ENCODE peak calls at places on chromosomes 7 and 10, in six cellular contexts. E, W, T, S, U and X are unnamed samples.
A peak's percentile ranks its signal among the peaks of the same experiment; 100 is the strongest.

GRCh38 chr7:151131622-151132293 is 35.7 kb downstream of the GBX1 start:
- DNase-seq in E (no peak), W (no peak), T (no peak), S (no peak), U (no peak), X (no peak)

GRCh38 chr7:32587431-32587948 is 92.2 kb downstream of the AVL9 start:
- DNase-seq in E (peak; percentile 91), W (peak; percentile 89), T (no peak), S (no peak), U (no peak), X (peak; percentile 95)

GRCh38 chr7:115844857-115845256 is 185.7 kb downstream of the TFEC start:
- DNase-seq in E (no peak), W (peak; percentile 52), T (no peak), S (no peak), U (no peak), X (peak; percentile 32)

GRCh38 chr10:31263903-31264302 is 55.1 kb upstream of the ZEB1 start:
- DNase-seq in E (peak; percentile 7), W (peak; percentile 48), T (no peak), S (no peak), U (no peak), X (no peak)

GRCh38 chr10:28089467-28089866 is 90.6 kb upstream of the ODAD2 start:
- DNase-seq in E (peak; percentile 93), W (peak; percentile 94), T (no peak), S (no peak), U (no peak), X (peak; percentile 75)

GRCh38 chr10:73773152-73773879 is 8.5 kb upstream of the CHCHD1 start:
- DNase-seq in E (no peak), W (peak; percentile 13), T (no peak), S (no peak), U (no peak), X (no peak)

GRCh38 chr7:5708271-5708670 is 73.2 kb downstream of the RNF216 start:
- DNase-seq in E (no peak), W (no peak), T (no peak), S (no peak), U (no peak), X (no peak)

GRCh38 chr10:131477457-131478205 is 166.1 kb upstream of the TCERG1L start:
- DNase-seq in E (no peak), W (no peak), T (no peak), S (peak; percentile 59), U (no peak), X (no peak)

GRCh38 chr7:131330299-131330698 is 2.6 kb downstream of the MKLN1 start:
- DNase-seq in E (no peak), W (no peak), T (no peak), S (no peak), U (no peak), X (no peak)

GRCh38 chr7:96548664-96549063 is 161.0 kb downstream of the SEM1 start:
- DNase-seq in E (no peak), W (no peak), T (no peak), S (no peak), U (no peak), X (no peak)

GRCh38 chr7:78765985-78766729 is 687.3 kb downstream of the MAGI2 start:
- DNase-seq in E (no peak), W (peak; percentile 50), T (no peak), S (no peak), U (no peak), X (no peak)

GRCh38 chr7:32088336-32088975 is 18.2 kb upstream of the PDE1C start:
- DNase-seq in E (peak; percentile 39), W (no peak), T (no peak), S (no peak), U (no peak), X (no peak)

GRCh38 chr7:18906901-18907300 is 210.5 kb downstream of the TWIST1 start:
- DNase-seq in E (no peak), W (no peak), T (no peak), S (peak; percentile 50), U (no peak), X (no peak)

GRCh38 chr7:25383402-25383801 is 155.1 kb upstream of the NPVF start:
- DNase-seq in E (no peak), W (no peak), T (no peak), S (no peak), U (no peak), X (no peak)

GRCh38 chr7:79334841-79335240 is 118.6 kb downstream of the MAGI2 start:
- DNase-seq in E (no peak), W (peak; percentile 69), T (no peak), S (no peak), U (no peak), X (no peak)

GRCh38 chr10:24713086-24713485 is 10.6 kb downstream of the ARHGAP21 start:
- DNase-seq in E (no peak), W (no peak), T (no peak), S (no peak), U (no peak), X (no peak)

GRCh38 chr10:12907651-12908050 is 93.9 kb downstream of the CCDC3 start:
- DNase-seq in E (peak; percentile 72), W (peak; percentile 74), T (no peak), S (no peak), U (no peak), X (peak; percentile 28)

GRCh38 chr10:70323697-70324340 is 40.0 kb upstream of the NPFFR1 start:
- DNase-seq in E (no peak), W (no peak), T (no peak), S (peak; percentile 80), U (no peak), X (no peak)

GRCh38 chr10:114681542-114681941 is 23.5 kb upstream of the ABLIM1 start:
- DNase-seq in E (peak; percentile 66), W (peak; percentile 31), T (no peak), S (no peak), U (no peak), X (no peak)

GRCh38 chr10:102729090-102730026 is 14.4 kb upstream of the WBP1L start:
- DNase-seq in E (peak; percentile 79), W (peak; percentile 73), T (peak; percentile 89), S (peak; percentile 96), U (peak; percentile 73), X (peak; percentile 87)

GRCh38 chr7:99409192-99409572 is 413 bp downstream of the BUD31 start:
- DNase-seq in E (no peak), W (no peak), T (no peak), S (no peak), U (no peak), X (no peak)

GRCh38 chr7:102289051-102289450 is 2.4 kb downstream of the SH2B2 start:
- DNase-seq in E (no peak), W (no peak), T (no peak), S (no peak), U (no peak), X (no peak)

GRCh38 chr10:62384447-62385081 is 10.4 kb downstream of the ZNF365 start:
- DNase-seq in E (peak; percentile 19), W (no peak), T (no peak), S (no peak), U (no peak), X (no peak)

GRCh38 chr7:93750986-93751385 is 139.6 kb downstream of the TFPI2 start:
- DNase-seq in E (no peak), W (no peak), T (no peak), S (no peak), U (no peak), X (no peak)

GRCh38 chr10:5461201-5461585 is 38.2 kb downstream of the CALML5 start:
- DNase-seq in E (no peak), W (no peak), T (no peak), S (no peak), U (no peak), X (no peak)

GRCh38 chr10:77320852-77321496 is 316.6 kb downstream of the KCNMA1 start:
- DNase-seq in E (peak; percentile 94), W (peak; percentile 99), T (no peak), S (no peak), U (no peak), X (peak; percentile 56)

GRCh38 chr7:106543221-106543757 is 117.7 kb downstream of the CCDC71L start:
- DNase-seq in E (no peak), W (no peak), T (no peak), S (no peak), U (no peak), X (no peak)

GRCh38 chr7:76333388-76334101 is 25.2 kb downstream of the YWHAG start:
- DNase-seq in E (no peak), W (no peak), T (no peak), S (no peak), U (no peak), X (no peak)

GRCh38 chr10:42646692-42647640 is 8.6 kb upstream of the ZNF33B start:
- DNase-seq in E (no peak), W (no peak), T (no peak), S (no peak), U (no peak), X (no peak)

GRCh38 chr10:124744047-124744687 is at the start of gene FAM53B:
- DNase-seq in E (peak; percentile 70), W (peak; percentile 72), T (peak; percentile 78), S (peak; percentile 89), U (peak; percentile 74), X (peak; percentile 73)
- H3K4me3 ChIP-seq in E (peak within 1 kb of the TSS; percentile 65), W (peak within 1 kb of the TSS; percentile 82), T (peak within 1 kb of the TSS; percentile 77), S (peak within 1 kb of the TSS; percentile 80), U (peak within 1 kb of the TSS; percentile 90), X (peak within 1 kb of the TSS; percentile 69)

GRCh38 chr10:127195571-127196226 is 692 bp downstream of the INSYN2A start:
- DNase-seq in E (peak; percentile 19), W (peak; percentile 12), T (no peak), S (peak; percentile 77), U (no peak), X (peak; percentile 23)

GRCh38 chr10:127196227-127196954 is at the start of gene INSYN2A:
- DNase-seq in E (peak; percentile 53), W (peak; percentile 44), T (no peak), S (peak; percentile 90), U (peak; percentile 58), X (peak; percentile 61)

GRCh38 chr10:127198721-127199120 is 2.3 kb upstream of the INSYN2A start:
- DNase-seq in E (no peak), W (no peak), T (no peak), S (no peak), U (no peak), X (no peak)

GRCh38 chr10:127198307-127198706 is 1.9 kb upstream of the INSYN2A start:
- DNase-seq in E (no peak), W (no peak), T (no peak), S (peak; percentile 38), U (no peak), X (no peak)

DNA sequence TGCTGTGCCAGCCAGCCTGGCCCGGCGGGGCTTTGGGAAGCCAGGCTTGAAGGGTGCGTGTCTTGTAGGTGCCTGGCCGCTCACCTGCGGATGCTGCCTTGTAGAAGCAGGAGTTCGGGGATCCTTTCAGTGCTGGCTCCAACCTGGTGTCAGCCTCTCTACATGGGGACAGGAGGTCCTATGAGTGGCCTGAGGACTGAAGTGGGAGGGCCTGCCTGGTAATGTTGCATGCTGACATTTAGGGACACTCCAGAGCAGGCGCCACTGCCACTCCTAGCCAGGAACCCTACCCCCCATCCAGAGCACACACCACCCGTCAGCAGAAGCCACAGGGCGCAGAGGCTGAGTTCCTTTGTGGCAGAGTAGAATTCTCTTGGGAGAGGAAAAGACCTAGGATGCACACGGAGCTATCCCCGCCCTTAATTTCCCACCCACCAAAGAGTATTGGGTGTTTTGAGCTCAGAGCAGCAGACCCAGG is 603 bp upstream of the INSYN2A start:
- DNase-seq in E (peak; percentile 13), W (no peak), T (no peak), S (no peak), U (no peak), X (no peak)
- H3K4me3 ChIP-seq in E (peak overlapping the region; percentile 43), W (peak overlapping the region; percentile 30), T (no peak overlapping the region), S (peak overlapping the region; percentile 68), U (peak overlapping the region; percentile 71), X (peak overlapping the region; percentile 51)

GRCh38 chr10:88893611-88894010 is 13.6 kb downstream of the STAMBPL1 start:
- DNase-seq in E (no peak), W (peak; percentile 40), T (no peak), S (no peak), U (no peak), X (no peak)
- H3K4me3 ChIP-seq in E (no peak overlapping the region), W (no peak overlapping the region), T (no peak overlapping the region), S (no peak overlapping the region), U (no peak overlapping the region), X (no peak overlapping the region)

GRCh38 chr7:157138101-157138423 is 664 bp upstream of the UBE3C start:
- DNase-seq in E (no peak), W (no peak), T (no peak), S (no peak), U (no peak), X (no peak)
- H3K4me3 ChIP-seq in E (peak overlapping the region; percentile 50), W (peak overlapping the region; percentile 49), T (peak overlapping the region; percentile 66), S (peak overlapping the region; percentile 77), U (peak overlapping the region; percentile 78), X (peak overlapping the region; percentile 57)